ENCODE peak calls at places on chromosomes 13 and 19, in eight cellular contexts. U, K, W, J, Z, X, A and G are unnamed samples.
A peak's percentile ranks its signal among the peaks of the same experiment; 100 is the strongest.

GRCh38 chr13:32010137-32010536 is 21.4 kb upstream of the FRY start:
- DNase-seq in U (no peak), K (no peak), W (no peak), J (peak; percentile 52), Z (no peak), X (no peak), A (no peak), G (no peak)

GRCh38 chr13:43240278-43240677 is 216.9 kb downstream of the DNAJC15 start:
- DNase-seq in U (no peak), K (no peak), W (no peak), J (no peak), Z (no peak), X (no peak), A (no peak), G (no peak)

GRCh38 chr13:46552302-46552680 is 679 bp upstream of the LRCH1 start:
- DNase-seq in U (no peak), K (peak; percentile 54), W (no peak), J (peak; percentile 54), Z (no peak), X (no peak), A (no peak), G (no peak)

GRCh38 chr19:11414544-11414943 is 4.6 kb downstream of the RGL3 start:
- DNase-seq in U (no peak), K (no peak), W (no peak), J (peak; percentile 83), Z (no peak), X (no peak), A (no peak), G (no peak)

GRCh38 chr19:48867119-48867921 is 1.1 kb downstream of the PLEKHA4 start:
- DNase-seq in U (no peak), K (no peak), W (no peak), J (no peak), Z (no peak), X (no peak), A (no peak), G (peak; percentile 35)

GRCh38 chr19:47377801-47378200 is 28.7 kb downstream of the DHX34 start:
- DNase-seq in U (no peak), K (no peak), W (peak; percentile 24), J (peak; percentile 78), Z (no peak), X (no peak), A (no peak), G (no peak)

GRCh38 chr13:19159761-19160420 is 21.7 kb downstream of the TUBA3C start:
- DNase-seq in U (no peak), K (no peak), W (no peak), J (no peak), Z (no peak), X (no peak), A (no peak), G (no peak)

GRCh38 chr13:23731709-23732108 is 157.5 kb downstream of the MIPEP start:
- DNase-seq in U (no peak), K (no peak), W (no peak), J (no peak), Z (no peak), X (no peak), A (no peak), G (no peak)

GRCh38 chr13:59086147-59086546 is 1077.6 kb downstream of the DIAPH3 start:
- DNase-seq in U (no peak), K (no peak), W (no peak), J (no peak), Z (no peak), X (no peak), A (no peak), G (peak; percentile 29)

GRCh38 chr13:90719452-90719851 is 628.0 kb upstream of the MIR17HG start:
- DNase-seq in U (no peak), K (no peak), W (no peak), J (no peak), Z (no peak), X (no peak), A (no peak), G (no peak)

GRCh38 chr13:26965976-26966375 is 205.4 kb upstream of the GPR12 start:
- DNase-seq in U (no peak), K (no peak), W (no peak), J (peak; percentile 77), Z (no peak), X (no peak), A (no peak), G (peak; percentile 93)

GRCh38 chr13:105990256-105990958 is 545.1 kb downstream of the EFNB2 start:
- DNase-seq in U (no peak), K (no peak), W (no peak), J (no peak), Z (no peak), X (no peak), A (no peak), G (no peak)

GRCh38 chr13:91946498-91947070 is 548.2 kb downstream of the GPC5 start:
- DNase-seq in U (no peak), K (no peak), W (no peak), J (peak; percentile 83), Z (no peak), X (no peak), A (no peak), G (peak; percentile 41)

GRCh38 chr13:26253262-26253786 is 605 bp upstream of the CDK8 start:
- DNase-seq in U (no peak), K (no peak), W (no peak), J (no peak), Z (no peak), X (no peak), A (no peak), G (no peak)

GRCh38 chr13:22696433-22696832 is 484.3 kb upstream of the SGCG start:
- DNase-seq in U (no peak), K (no peak), W (peak; percentile 61), J (no peak), Z (no peak), X (no peak), A (no peak), G (no peak)

GRCh38 chr13:109971006-109971744 is 184.8 kb upstream of the IRS2 start:
- DNase-seq in U (no peak), K (no peak), W (no peak), J (no peak), Z (no peak), X (no peak), A (no peak), G (no peak)

GRCh38 chr13:36163809-36164308 is 32.7 kb upstream of the DCLK1 start:
- DNase-seq in U (no peak), K (no peak), W (no peak), J (peak; percentile 90), Z (no peak), X (no peak), A (no peak), G (peak; percentile 89)

GRCh38 chr19:2113436-2114211 is 16.9 kb downstream of the IZUMO4 start:
- DNase-seq in U (no peak), K (no peak), W (no peak), J (no peak), Z (no peak), X (no peak), A (no peak), G (no peak)

GRCh38 chr13:74210693-74211393 is 76.6 kb upstream of the KLF12 start:
- DNase-seq in U (no peak), K (no peak), W (no peak), J (peak; percentile 80), Z (no peak), X (no peak), A (peak; percentile 32), G (peak; percentile 35)

GRCh38 chr13:29589967-29590366 is 5.5 kb downstream of the SLC7A1 start:
- DNase-seq in U (no peak), K (no peak), W (peak; percentile 48), J (no peak), Z (no peak), X (no peak), A (no peak), G (no peak)

GRCh38 chr19:35883920-35884319 is 15.5 kb downstream of the APLP1 start:
- DNase-seq in U (no peak), K (no peak), W (no peak), J (no peak), Z (no peak), X (no peak), A (no peak), G (no peak)

GRCh38 chr13:34243396-34243795 is 425.4 kb downstream of the RFC3 start:
- DNase-seq in U (no peak), K (no peak), W (no peak), J (no peak), Z (no peak), X (no peak), A (no peak), G (no peak)

GRCh38 chr19:39473443-39473960 is 7.1 kb upstream of the TIMM50 start:
- DNase-seq in U (no peak), K (no peak), W (no peak), J (no peak), Z (no peak), X (no peak), A (no peak), G (no peak)

GRCh38 chr13:54965881-54966280 is 1937.3 kb downstream of the OLFM4 start:
- DNase-seq in U (no peak), K (no peak), W (no peak), J (no peak), Z (no peak), X (no peak), A (no peak), G (no peak)

GRCh38 chr13:51562011-51562671 is 22.1 kb upstream of the WDFY2 start:
- DNase-seq in U (no peak), K (no peak), W (no peak), J (no peak), Z (no peak), X (peak; percentile 10), A (no peak), G (no peak)

GRCh38 chr13:33015791-33016323 is 366 bp upstream of the KL start:
- DNase-seq in U (no peak), K (peak; percentile 50), W (peak; percentile 25), J (peak; percentile 66), Z (no peak), X (no peak), A (no peak), G (no peak)

GRCh38 chr13:21528616-21529015 is 69.5 kb upstream of the ZDHHC20 start:
- DNase-seq in U (no peak), K (no peak), W (no peak), J (no peak), Z (no peak), X (no peak), A (no peak), G (no peak)

GRCh38 chr13:106118050-106118449 is 417.4 kb downstream of the EFNB2 start:
- DNase-seq in U (no peak), K (no peak), W (no peak), J (no peak), Z (no peak), X (no peak), A (no peak), G (no peak)